ENCODE peak calls at places on chromosome 17, in eight cellular contexts. B, W, M, K, O, G, Y and E are unnamed samples. For H3K9me3, the result is how much of the 10 kb centered on the place peaks cover.

GRCh38 chr17:27585792-27586191 is 45.2 kb upstream of the LGALS9 start:
- DNase-seq in B (no peak), W (no peak), M (no peak), K (no peak), O (no peak), G (no peak), Y (no peak), E (no peak)

GRCh38 chr17:67071595-67071994 is 27.2 kb downstream of the CACNG1 start:
- DNase-seq in B (no peak), W (no peak), M (no peak), K (no peak), O (no peak), G (no peak), Y (no peak), E (no peak)

GRCh38 chr17:1607971-1608320 is 20.7 kb downstream of the SLC43A2 start:
- DNase-seq in B (no peak), W (no peak), M (no peak), K (no peak), O (no peak), G (no peak), Y (no peak), E (no peak)

GRCh38 chr17:49776864-49777263 is 11.6 kb upstream of the KAT7 start:
- DNase-seq in B (no peak), W (no peak), M (peak), K (no peak), O (no peak), G (no peak), Y (no peak), E (no peak)

GRCh38 chr17:38579934-38580333 is 25.8 kb downstream of the SRCIN1 start:
- DNase-seq in B (no peak), W (peak), M (no peak), K (no peak), O (peak), G (no peak), Y (no peak), E (no peak)

GRCh38 chr17:44345497-44346026 is 460 bp downstream of the GRN start:
- DNase-seq in B (peak), W (peak), M (no peak), K (no peak), O (peak), G (no peak), Y (no peak), E (no peak)

GRCh38 chr17:28972437-28972836 is 21.1 kb upstream of the PHF12 start:
- DNase-seq in B (no peak), W (no peak), M (no peak), K (no peak), O (no peak), G (no peak), Y (no peak), E (no peak)

GRCh38 chr17:38358586-38359513 is 7.2 kb downstream of the SOCS7 start:
- DNase-seq in B (peak), W (no peak), M (no peak), K (no peak), O (no peak), G (no peak), Y (no peak), E (no peak)

GRCh38 chr17:76354317-76354729 is 607 bp upstream of the PRPSAP1 start:
- DNase-seq in B (no peak), W (no peak), M (no peak), K (no peak), O (no peak), G (no peak), Y (no peak), E (no peak)

GRCh38 chr17:28811594-28812135 is 30.9 kb downstream of the FAM222B start:
- DNase-seq in B (peak), W (peak), M (no peak), K (no peak), O (no peak), G (no peak), Y (no peak), E (no peak)

GRCh38 chr17:70168979-70169706 is at the start of gene KCNJ2:
- DNase-seq in B (peak), W (peak), M (peak), K (peak), O (peak), G (peak), Y (no peak), E (peak)

GRCh38 chr17:62597920-62598319 is 29.6 kb upstream of the MRC2 start:
- DNase-seq in B (no peak), W (no peak), M (no peak), K (no peak), O (peak), G (peak), Y (no peak), E (no peak)

GRCh38 chr17:75412455-75413317 is 7.2 kb upstream of the GRB2 start:
- DNase-seq in B (peak), W (peak), M (peak), K (no peak), O (peak), G (peak), Y (no peak), E (peak)

GRCh38 chr17:75109047-75109406 is 742 bp upstream of the ARMC7 start:
- DNase-seq in B (no peak), W (no peak), M (no peak), K (no peak), O (no peak), G (no peak), Y (no peak), E (no peak)

GRCh38 chr17:32792207-32792606 is 84.7 kb downstream of the MYO1D start:
- DNase-seq in B (no peak), W (no peak), M (no peak), K (no peak), O (no peak), G (no peak), Y (no peak), E (no peak)

GRCh38 chr17:41324180-41325075 is 8.9 kb upstream of the KRTAP17-1 start:
- DNase-seq in B (peak), W (peak), M (no peak), K (no peak), O (no peak), G (no peak), Y (no peak), E (no peak)

GRCh38 chr17:28975634-28976033 is 24.3 kb upstream of the PHF12 start:
- DNase-seq in B (no peak), W (no peak), M (no peak), K (no peak), O (no peak), G (no peak), Y (no peak), E (no peak)

GRCh38 chr17:81309859-81310839 is 15.0 kb upstream of the SLC38A10 start:
- DNase-seq in B (no peak), W (no peak), M (no peak), K (no peak), O (no peak), G (no peak), Y (no peak), E (no peak)

GRCh38 chr17:80512233-80512632 is 32.4 kb upstream of the RPTOR start:
- DNase-seq in B (no peak), W (peak), M (no peak), K (no peak), O (no peak), G (no peak), Y (no peak), E (no peak)

GRCh38 chr17:29555840-29556239 is 11.0 kb downstream of the ABHD15 start:
- DNase-seq in B (no peak), W (no peak), M (no peak), K (no peak), O (no peak), G (no peak), Y (no peak), E (no peak)

GRCh38 chr17:31096106-31096436 is 1.3 kb downstream of the NF1 start:
- DNase-seq in B (no peak), W (peak), M (no peak), K (no peak), O (no peak), G (no peak), Y (no peak), E (no peak)

GRCh38 chr17:66580178-66580577 is 254.7 kb upstream of the CACNG5 start:
- DNase-seq in B (no peak), W (no peak), M (peak), K (peak), O (peak), G (peak), Y (no peak), E (no peak)

GRCh38 chr17:80942360-80943345 is 49.0 kb upstream of the CHMP6 start:
- DNase-seq in B (peak), W (no peak), M (peak), K (peak), O (peak), G (peak), Y (peak), E (peak)

GRCh38 chr17:34706029-34706428 is 126.6 kb downstream of the TMEM132E start:
- DNase-seq in B (no peak), W (peak), M (no peak), K (no peak), O (no peak), G (no peak), Y (no peak), E (peak)

GRCh38 chr17:36864827-36865320 is 72.4 kb upstream of the LHX1 start:
- DNase-seq in B (no peak), W (no peak), M (no peak), K (no peak), O (no peak), G (no peak), Y (no peak), E (no peak)

GRCh38 chr17:80498920-80499410 is 22.6 kb upstream of the NPTX1 start:
- DNase-seq in B (no peak), W (no peak), M (no peak), K (no peak), O (no peak), G (no peak), Y (no peak), E (no peak)

GRCh38 chr17:1485748-1486376 is 6.6 kb downstream of the MYO1C start:
- DNase-seq in B (no peak), W (peak), M (peak), K (peak), O (peak), G (peak), Y (no peak), E (no peak)

GRCh38 chr17:32928527-32929287 is 754 bp downstream of the TMEM98 start:
- DNase-seq in B (no peak), W (no peak), M (no peak), K (no peak), O (no peak), G (no peak), Y (no peak), E (no peak)

GRCh38 chr17:44007346-44008204 is 3.2 kb downstream of the NAGS start:
- DNase-seq in B (no peak), W (peak), M (no peak), K (no peak), O (no peak), G (no peak), Y (no peak), E (no peak)

GRCh38 chr17:83149761-83150251 is 70.4 kb downstream of the METRNL start:
- DNase-seq in B (no peak), W (no peak), M (no peak), K (no peak), O (no peak), G (no peak), Y (no peak), E (peak)

GRCh38 chr17:50037321-50038107 is 18.4 kb upstream of the ITGA3 start:
- DNase-seq in B (peak), W (peak), M (peak), K (peak), O (peak), G (peak), Y (no peak), E (no peak)

GRCh38 chr17:51439395-51440229 is 179.3 kb downstream of the UTP18 start:
- DNase-seq in B (no peak), W (peak), M (no peak), K (no peak), O (no peak), G (no peak), Y (no peak), E (peak)
- H3K9me3 ChIP-seq in B (under half), W (under half), M (under half), K (under half), O (under half), G (under half), Y (under half), E (under half)

GRCh38 chr17:79053251-79053925 is 21.2 kb upstream of the ENGASE start:
- DNase-seq in B (no peak), W (peak), M (no peak), K (peak), O (no peak), G (no peak), Y (no peak), E (no peak)

GRCh38 chr17:79054200-79054599 is 20.4 kb upstream of the ENGASE start:
- DNase-seq in B (no peak), W (no peak), M (no peak), K (no peak), O (no peak), G (no peak), Y (no peak), E (no peak)

GRCh38 chr17:79050591-79050990 is 24.0 kb upstream of the ENGASE start:
- DNase-seq in B (no peak), W (no peak), M (no peak), K (peak), O (no peak), G (no peak), Y (no peak), E (no peak)

GRCh38 chr17:79051306-79051705 is 23.3 kb upstream of the ENGASE start:
- DNase-seq in B (no peak), W (no peak), M (no peak), K (no peak), O (no peak), G (no peak), Y (no peak), E (no peak)

GRCh38 chr17:79052131-79052530 is 22.5 kb upstream of the ENGASE start:
- DNase-seq in B (no peak), W (no peak), M (no peak), K (no peak), O (no peak), G (no peak), Y (no peak), E (no peak)
- TF ChIP-seq CTCF in B (no peak), W (no peak), M (no peak), K (no peak), O (no peak), G (no peak), Y (no peak), E (no peak)

GRCh38 chr17:17106716-17107115 is 64.5 kb downstream of the MPRIP start:
- DNase-seq in B (no peak), W (no peak), M (no peak), K (no peak), O (no peak), G (no peak), Y (no peak), E (no peak)
- H3K27ac ChIP-seq in B (no peak), W (no peak), M (peak), K (peak), O (peak), G (peak), Y (peak), E (peak)

DNA sequence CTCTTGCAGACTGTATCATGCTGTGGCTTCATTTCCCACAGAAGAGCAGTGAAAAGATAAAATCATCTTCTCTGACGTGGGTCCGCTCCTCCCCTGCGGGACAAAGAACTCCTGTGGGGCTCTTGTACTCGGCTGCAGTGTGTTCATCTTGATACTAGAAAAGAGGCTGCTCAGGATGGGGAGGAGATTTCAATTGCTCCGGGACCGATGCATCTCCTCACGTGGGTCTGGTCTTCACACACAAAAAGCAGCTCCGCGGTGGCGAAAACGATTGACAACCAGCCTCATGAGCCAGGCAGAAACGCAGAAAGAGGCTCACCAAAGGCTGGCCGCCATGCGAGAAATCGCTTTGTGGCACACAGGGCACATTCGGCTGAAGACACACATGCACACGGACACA is 14.4 kb upstream of the KCNJ18 start:
- DNase-seq in B (no peak), W (no peak), M (no peak), K (no peak), O (no peak), G (no peak), Y (no peak), E (no peak)
- H3K9me3 ChIP-seq in B (under half), W (under half), M (under half), K (under half), O (under half), G (under half), Y (under half), E (under half)

DNA sequence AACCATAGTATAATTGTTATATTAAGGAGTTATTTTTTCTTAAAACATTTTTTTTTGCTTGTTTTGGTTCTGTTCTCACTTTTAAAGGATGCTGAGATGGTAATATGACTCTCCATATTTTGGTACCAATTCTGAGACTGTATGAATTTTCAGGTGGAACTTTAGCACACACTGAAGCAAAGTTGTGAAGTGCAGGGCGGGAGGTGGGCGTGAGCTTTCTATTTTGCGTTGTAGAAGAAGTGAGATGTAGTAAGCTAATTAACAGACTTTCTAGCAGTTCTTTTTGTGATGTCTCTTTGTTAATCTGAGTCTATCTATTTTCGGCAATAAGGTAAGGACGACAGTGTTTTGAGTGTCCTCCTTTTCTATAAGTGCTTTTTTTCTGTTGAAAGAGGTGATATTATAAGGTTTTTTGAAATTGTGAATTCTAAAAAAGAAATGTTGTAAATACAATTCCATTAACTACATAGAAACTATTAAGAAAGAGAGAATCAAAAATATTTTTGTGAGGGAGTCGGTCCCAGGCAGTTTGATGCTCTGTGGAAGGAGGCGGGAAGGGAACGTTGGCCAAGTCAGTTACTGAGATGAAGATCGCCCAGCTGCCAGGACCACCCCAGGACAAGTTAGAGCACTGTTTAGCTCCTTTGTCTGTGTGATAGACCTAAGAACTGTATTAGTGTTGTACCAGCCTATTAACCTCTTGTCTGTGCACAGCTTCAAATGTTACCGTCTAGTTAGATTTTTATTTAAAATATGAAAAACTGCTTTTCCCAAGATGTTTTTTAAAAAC is 65.0 kb downstream of the CCDC182 start:
- DNase-seq in B (no peak), W (no peak), M (peak), K (no peak), O (no peak), G (no peak), Y (no peak), E (peak)
- TF ChIP-seq CTCF in B (no peak), W (no peak), M (no peak), K (no peak), O (no peak), G (no peak), Y (no peak), E (no peak)

DNA sequence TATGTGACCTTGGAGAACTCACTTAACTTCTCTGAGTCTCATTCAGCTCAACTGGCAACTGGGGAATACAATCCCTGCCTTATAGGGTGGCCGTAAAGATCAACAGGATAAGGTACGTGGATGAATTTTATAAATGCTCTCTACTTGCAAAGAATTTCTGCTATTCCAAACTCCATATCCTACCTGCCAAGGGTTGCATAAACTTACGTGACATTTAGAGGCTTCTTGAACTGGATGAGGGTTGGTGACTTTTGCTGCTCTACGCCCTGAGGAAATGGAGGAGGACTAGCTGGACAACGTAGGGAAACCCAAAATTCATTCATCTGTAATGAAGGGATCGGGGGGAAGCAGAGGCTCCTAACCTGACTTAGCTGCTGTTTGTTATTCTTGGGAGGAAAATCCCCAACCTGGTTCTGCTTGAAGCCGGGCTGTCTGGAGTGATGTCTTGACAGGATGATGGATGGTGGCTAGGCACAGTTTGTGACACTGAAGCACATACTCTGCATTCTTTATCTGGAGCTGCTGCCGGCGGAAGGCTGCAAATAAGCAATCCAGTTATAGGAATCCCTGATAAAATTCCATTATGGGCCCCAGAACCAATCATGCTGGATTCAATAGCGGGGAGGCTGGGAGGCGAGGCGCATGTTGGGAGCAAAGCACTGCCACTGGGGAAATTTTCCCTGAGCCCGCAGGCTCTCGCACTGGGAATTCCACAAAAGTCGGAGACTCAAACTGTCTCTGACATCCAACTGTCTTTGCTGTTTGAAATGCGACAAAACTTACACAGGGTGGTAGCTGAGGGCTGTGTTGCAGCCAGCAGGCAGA is 94.7 kb upstream of the SDK2 start:
- DNase-seq in B (no peak), W (no peak), M (no peak), K (no peak), O (no peak), G (no peak), Y (no peak), E (no peak)
- H3K27ac ChIP-seq in B (no peak), W (no peak), M (no peak), K (no peak), O (no peak), G (no peak), Y (no peak), E (no peak)